ENCODE peak calls at places on chromosomes 11 and 22, in four cellular contexts. One of them, this sample, is unnamed.

GRCh38 chr11:108872781-108873291 is 208.0 kb downstream of the DDX10 start:
- DNase-seq in GM23248: peak
- DNase-seq in ascending aorta: no peak
- DNase-seq in neural crest cell: no peak
- DNase-seq in this sample: no peak

GRCh38 chr22:20972933-20973577 is 6.0 kb downstream of the AIFM3 start:
- DNase-seq in GM23248: no peak
- DNase-seq in ascending aorta: no peak
- DNase-seq in neural crest cell: no peak
- DNase-seq in this sample: no peak

GRCh38 chr22:49324527-49325491 is 502.9 kb downstream of the BRD1 start:
- DNase-seq in GM23248: no peak
- DNase-seq in ascending aorta: peak
- DNase-seq in neural crest cell: no peak
- DNase-seq in this sample: no peak

GRCh38 chr22:49871482-49871881 is 17.8 kb downstream of the ZBED4 start:
- DNase-seq in GM23248: peak
- DNase-seq in ascending aorta: no peak
- DNase-seq in neural crest cell: no peak
- DNase-seq in this sample: no peak

GRCh38 chr11:2912498-2912897 is 16.7 kb downstream of the PHLDA2 start:
- DNase-seq in GM23248: peak
- DNase-seq in ascending aorta: peak
- DNase-seq in neural crest cell: no peak
- DNase-seq in this sample: no peak

GRCh38 chr11:61947486-61948210 is 2.5 kb upstream of the BEST1 start:
- DNase-seq in GM23248: peak
- DNase-seq in ascending aorta: peak
- DNase-seq in neural crest cell: peak
- DNase-seq in this sample: peak

GRCh38 chr11:853682-854448 is 11.2 kb downstream of the TSPAN4 start:
- DNase-seq in GM23248: no peak
- DNase-seq in ascending aorta: no peak
- DNase-seq in neural crest cell: no peak
- DNase-seq in this sample: no peak

GRCh38 chr22:50308986-50309600 is 1.6 kb upstream of the PLXNB2 start:
- DNase-seq in GM23248: no peak
- DNase-seq in ascending aorta: no peak
- DNase-seq in neural crest cell: no peak
- DNase-seq in this sample: no peak

GRCh38 chr11:35617687-35618496 is at the start of gene FJX1:
- DNase-seq in GM23248: peak
- DNase-seq in ascending aorta: peak
- DNase-seq in neural crest cell: peak
- DNase-seq in this sample: peak

GRCh38 chr22:29309332-29310064 is 3.0 kb downstream of the GAS2L1 start:
- DNase-seq in GM23248: peak
- DNase-seq in ascending aorta: no peak
- DNase-seq in neural crest cell: no peak
- DNase-seq in this sample: no peak

GRCh38 chr22:46965552-46966494 is 203.4 kb downstream of the TBC1D22A start:
- DNase-seq in GM23248: no peak
- DNase-seq in ascending aorta: no peak
- DNase-seq in neural crest cell: no peak
- DNase-seq in this sample: no peak

GRCh38 chr11:35088226-35088625 is 50.7 kb upstream of the CD44 start:
- DNase-seq in GM23248: peak
- DNase-seq in ascending aorta: no peak
- DNase-seq in neural crest cell: no peak
- DNase-seq in this sample: no peak

GRCh38 chr11:102798012-102798746 is at the start of gene MMP1:
- DNase-seq in GM23248: peak
- DNase-seq in ascending aorta: no peak
- DNase-seq in neural crest cell: no peak
- DNase-seq in this sample: no peak

GRCh38 chr11:8766993-8767374 is 84.4 kb downstream of the RPL27A start:
- DNase-seq in GM23248: no peak
- DNase-seq in ascending aorta: no peak
- DNase-seq in neural crest cell: no peak
- DNase-seq in this sample: no peak

GRCh38 chr11:71484248-71485062 is 31.5 kb downstream of the NADSYN1 start:
- DNase-seq in GM23248: no peak
- DNase-seq in ascending aorta: peak
- DNase-seq in neural crest cell: no peak
- DNase-seq in this sample: no peak

GRCh38 chr11:13963169-13963948 is 836 bp downstream of the SPON1 start:
- DNase-seq in GM23248: peak
- DNase-seq in ascending aorta: peak
- DNase-seq in neural crest cell: peak
- DNase-seq in this sample: no peak

GRCh38 chr22:48884786-48885185 is 942.9 kb downstream of the BRD1 start:
- DNase-seq in GM23248: no peak
- DNase-seq in ascending aorta: peak
- DNase-seq in neural crest cell: no peak
- DNase-seq in this sample: no peak

GRCh38 chr11:120331301-120331966 is 4.8 kb upstream of the ARHGEF12 start:
- DNase-seq in GM23248: peak
- DNase-seq in ascending aorta: no peak
- DNase-seq in neural crest cell: no peak
- DNase-seq in this sample: no peak

GRCh38 chr11:93579187-93579773 is 36.1 kb upstream of the SMCO4 start:
- DNase-seq in GM23248: no peak
- DNase-seq in ascending aorta: no peak
- DNase-seq in neural crest cell: no peak
- DNase-seq in this sample: no peak

GRCh38 chr22:21915624-21916308 is 36.9 kb downstream of the PPM1F start:
- DNase-seq in GM23248: no peak
- DNase-seq in ascending aorta: no peak
- DNase-seq in neural crest cell: no peak
- DNase-seq in this sample: no peak

GRCh38 chr11:126132319-126132718 is 69.7 kb upstream of the CDON start:
- DNase-seq in GM23248: peak
- DNase-seq in ascending aorta: no peak
- DNase-seq in neural crest cell: no peak
- DNase-seq in this sample: peak

GRCh38 chr11:73653996-73654395 is 7.6 kb downstream of the PLEKHB1 start:
- DNase-seq in GM23248: no peak
- DNase-seq in ascending aorta: no peak
- DNase-seq in neural crest cell: no peak
- DNase-seq in this sample: no peak

GRCh38 chr11:27571151-27571840 is 64.7 kb upstream of the LIN7C start:
- DNase-seq in GM23248: peak
- DNase-seq in ascending aorta: no peak
- DNase-seq in neural crest cell: no peak
- DNase-seq in this sample: no peak

GRCh38 chr22:23828800-23829680 is 9.8 kb downstream of the DERL3 start:
- DNase-seq in GM23248: no peak
- DNase-seq in ascending aorta: no peak
- DNase-seq in neural crest cell: no peak
- DNase-seq in this sample: no peak

GRCh38 chr11:69310934-69311766 is 17.2 kb downstream of the MYEOV start:
- DNase-seq in GM23248: no peak
- DNase-seq in ascending aorta: peak
- DNase-seq in neural crest cell: no peak
- DNase-seq in this sample: no peak

GRCh38 chr22:49735411-49736311 is 92.0 kb downstream of the BRD1 start:
- DNase-seq in GM23248: peak
- DNase-seq in ascending aorta: peak
- DNase-seq in neural crest cell: peak
- DNase-seq in this sample: no peak

GRCh38 chr11:221539-221938 is 14.0 kb downstream of the RIC8A start:
- DNase-seq in GM23248: no peak
- DNase-seq in ascending aorta: no peak
- DNase-seq in neural crest cell: no peak
- DNase-seq in this sample: no peak

GRCh38 chr22:29130490-29130889 is 57.7 kb downstream of the KREMEN1 start:
- DNase-seq in GM23248: peak
- DNase-seq in ascending aorta: no peak
- DNase-seq in neural crest cell: no peak
- DNase-seq in this sample: no peak

GRCh38 chr11:64864473-64865285 is 13.7 kb downstream of the EHD1 start:
- DNase-seq in GM23248: peak
- DNase-seq in ascending aorta: peak
- DNase-seq in neural crest cell: no peak
- DNase-seq in this sample: no peak

GRCh38 chr11:73760066-73760679 is 701 bp downstream of the RAB6A start:
- DNase-seq in GM23248: peak
- DNase-seq in ascending aorta: peak
- DNase-seq in neural crest cell: peak
- DNase-seq in this sample: no peak

GRCh38 chr11:18408558-18409242 is 3.4 kb upstream of the LDHC start:
- DNase-seq in GM23248: peak
- DNase-seq in ascending aorta: no peak
- DNase-seq in neural crest cell: no peak
- DNase-seq in this sample: no peak

GRCh38 chr11:45470151-45471001 is 184.2 kb upstream of the SYT13 start:
- DNase-seq in GM23248: peak
- DNase-seq in ascending aorta: no peak
- DNase-seq in neural crest cell: no peak
- DNase-seq in this sample: no peak

GRCh38 chr22:41003041-41003440 is 51.9 kb downstream of the RBX1 start:
- DNase-seq in GM23248: no peak
- DNase-seq in ascending aorta: no peak
- DNase-seq in neural crest cell: no peak
- DNase-seq in this sample: no peak